ENCODE peak calls at places on chromosome 16, in seven cellular contexts. One of them, this sample, is unnamed.

GRCh38 chr16:49095539-49095938 is 186.1 kb downstream of the CBLN1 start:
- DNase-seq in stomach: no peak
- DNase-seq in A673: no peak
- DNase-seq in spleen: no peak
- DNase-seq in lung: no peak
- DNase-seq in right atrium auricular region: no peak
- DNase-seq in hepatocyte: no peak
- DNase-seq in this sample: no peak

GRCh38 chr16:54359086-54359485 is 72.5 kb upstream of the IRX3 start:
- DNase-seq in stomach: no peak
- DNase-seq in right atrium auricular region: no peak
- DNase-seq in spleen: no peak
- DNase-seq in A673: no peak
- DNase-seq in hepatocyte: no peak
- DNase-seq in lung: no peak
- DNase-seq in this sample: no peak

GRCh38 chr16:72876221-72876620 is 171.7 kb downstream of the ZFHX3 start:
- DNase-seq in stomach: peak; percentile 32
- DNase-seq in hepatocyte: no peak
- DNase-seq in lung: no peak
- DNase-seq in A673: no peak
- DNase-seq in spleen: no peak
- DNase-seq in right atrium auricular region: peak; percentile 87
- DNase-seq in this sample: peak; percentile 53

GRCh38 chr16:89958068-89958467 is 9.5 kb downstream of the DEF8 start:
- DNase-seq in spleen: peak; percentile 75
- DNase-seq in lung: peak; percentile 50
- DNase-seq in A673: peak; percentile 62
- DNase-seq in hepatocyte: no peak
- DNase-seq in right atrium auricular region: no peak
- DNase-seq in stomach: no peak
- DNase-seq in this sample: no peak

GRCh38 chr16:83581994-83582747 is 225.6 kb upstream of the HSBP1 start:
- DNase-seq in hepatocyte: no peak
- DNase-seq in lung: no peak
- DNase-seq in stomach: no peak
- DNase-seq in right atrium auricular region: no peak
- DNase-seq in spleen: no peak
- DNase-seq in A673: no peak
- DNase-seq in this sample: no peak

GRCh38 chr16:81053761-81054160 is 18.1 kb downstream of the ATMIN start:
- DNase-seq in lung: no peak
- DNase-seq in stomach: no peak
- DNase-seq in spleen: no peak
- DNase-seq in right atrium auricular region: no peak
- DNase-seq in A673: no peak
- DNase-seq in hepatocyte: no peak
- DNase-seq in this sample: no peak

GRCh38 chr16:81796585-81797346 is 17.7 kb downstream of the PLCG2 start:
- DNase-seq in right atrium auricular region: no peak
- DNase-seq in spleen: no peak
- DNase-seq in hepatocyte: no peak
- DNase-seq in lung: no peak
- DNase-seq in stomach: no peak
- DNase-seq in A673: no peak
- DNase-seq in this sample: no peak

GRCh38 chr16:89502319-89502843 is 5.8 kb upstream of the SPG7 start:
- DNase-seq in lung: peak; percentile 77
- DNase-seq in hepatocyte: peak; percentile 86
- DNase-seq in right atrium auricular region: no peak
- DNase-seq in A673: no peak
- DNase-seq in spleen: no peak
- DNase-seq in stomach: peak; percentile 86
- DNase-seq in this sample: no peak

GRCh38 chr16:57186630-57187507 is 740 bp downstream of the RSPRY1 start:
- DNase-seq in A673: peak; percentile 35
- DNase-seq in hepatocyte: peak; percentile 54
- DNase-seq in lung: peak; percentile 30
- DNase-seq in right atrium auricular region: no peak
- DNase-seq in stomach: no peak
- DNase-seq in spleen: peak; percentile 79
- DNase-seq in this sample: no peak

GRCh38 chr16:48720266-48720665 is 110.3 kb upstream of the N4BP1 start:
- DNase-seq in stomach: no peak
- DNase-seq in lung: no peak
- DNase-seq in A673: peak; percentile 38
- DNase-seq in right atrium auricular region: no peak
- DNase-seq in spleen: no peak
- DNase-seq in hepatocyte: peak; percentile 50
- DNase-seq in this sample: no peak

GRCh38 chr16:46922239-46922638 is 38.1 kb downstream of the GPT2 start:
- DNase-seq in spleen: no peak
- DNase-seq in stomach: peak; percentile 72
- DNase-seq in hepatocyte: no peak
- DNase-seq in lung: no peak
- DNase-seq in right atrium auricular region: no peak
- DNase-seq in A673: no peak
- DNase-seq in this sample: no peak

GRCh38 chr16:71347146-71347545 is 11.4 kb upstream of the CALB2 start:
- DNase-seq in lung: no peak
- DNase-seq in hepatocyte: no peak
- DNase-seq in right atrium auricular region: peak; percentile 9
- DNase-seq in stomach: no peak
- DNase-seq in A673: no peak
- DNase-seq in spleen: no peak
- DNase-seq in this sample: no peak

GRCh38 chr16:81198635-81199034 is 39.9 kb upstream of the BCO1 start:
- DNase-seq in spleen: no peak
- DNase-seq in stomach: no peak
- DNase-seq in right atrium auricular region: no peak
- DNase-seq in hepatocyte: no peak
- DNase-seq in lung: no peak
- DNase-seq in A673: no peak
- DNase-seq in this sample: no peak

GRCh38 chr16:73601911-73602310 is 554.0 kb upstream of the ZFHX3 start:
- DNase-seq in lung: no peak
- DNase-seq in A673: no peak
- DNase-seq in right atrium auricular region: no peak
- DNase-seq in hepatocyte: no peak
- DNase-seq in stomach: no peak
- DNase-seq in spleen: no peak
- DNase-seq in this sample: no peak

GRCh38 chr16:4979736-4980660 is 21.9 kb downstream of the SEC14L5 start:
- DNase-seq in stomach: no peak
- DNase-seq in hepatocyte: no peak
- DNase-seq in lung: no peak
- DNase-seq in spleen: peak; percentile 36
- DNase-seq in A673: no peak
- DNase-seq in right atrium auricular region: no peak
- DNase-seq in this sample: no peak

GRCh38 chr16:64882385-64882784 is 239.5 kb downstream of the CDH11 start:
- DNase-seq in hepatocyte: no peak
- DNase-seq in lung: no peak
- DNase-seq in stomach: no peak
- DNase-seq in right atrium auricular region: no peak
- DNase-seq in spleen: no peak
- DNase-seq in A673: no peak
- DNase-seq in this sample: no peak

GRCh38 chr16:1536601-1537000 is 3.1 kb downstream of the TMEM204 start:
- DNase-seq in hepatocyte: no peak
- DNase-seq in lung: no peak
- DNase-seq in A673: no peak
- DNase-seq in right atrium auricular region: no peak
- DNase-seq in stomach: no peak
- DNase-seq in spleen: no peak
- DNase-seq in this sample: no peak
- H3K4me1 ChIP-seq in hepatocyte: peaks cover 32% of the 10 kb centered on the region
- H3K4me1 ChIP-seq in lung: peaks cover 23% of the 10 kb centered on the region
- H3K4me1 ChIP-seq in A673: no peaks in the 10 kb centered on the region
- H3K4me1 ChIP-seq in right atrium auricular region: peaks cover 77% of the 10 kb centered on the region
- H3K4me1 ChIP-seq in stomach: peaks cover 66% of the 10 kb centered on the region
- H3K4me1 ChIP-seq in spleen: peaks cover 95% of the 10 kb centered on the region
- H3K4me1 ChIP-seq in this sample: peaks cover 24% of the 10 kb centered on the region

GRCh38 chr16:24541534-24541933 is 2.2 kb downstream of the RBBP6 start:
- DNase-seq in lung: no peak
- DNase-seq in right atrium auricular region: no peak
- DNase-seq in spleen: no peak
- DNase-seq in stomach: no peak
- DNase-seq in hepatocyte: no peak
- DNase-seq in A673: no peak
- DNase-seq in this sample: no peak
- H3K27ac ChIP-seq in lung: peak overlapping the region; percentile 46
- H3K27ac ChIP-seq in right atrium auricular region: peak overlapping the region; percentile 100
- H3K27ac ChIP-seq in spleen: peak overlapping the region; percentile 99
- H3K27ac ChIP-seq in stomach: no peak overlapping the region
- H3K27ac ChIP-seq in hepatocyte: peak overlapping the region; percentile 100
- H3K27ac ChIP-seq in A673: peak overlapping the region; percentile 100
- H3K27ac ChIP-seq in this sample: peak overlapping the region; percentile 100

GRCh38 chr16:58393138-58393504 is 850 bp downstream of the GINS3 start:
- DNase-seq in right atrium auricular region: no peak
- DNase-seq in spleen: no peak
- DNase-seq in stomach: no peak
- DNase-seq in hepatocyte: no peak
- DNase-seq in A673: peak; percentile 30
- DNase-seq in lung: no peak
- DNase-seq in this sample: no peak
- H3K4me3 ChIP-seq in right atrium auricular region: peak overlapping the region; percentile 87
- H3K4me3 ChIP-seq in spleen: peak overlapping the region; percentile 97
- H3K4me3 ChIP-seq in stomach: peak overlapping the region; percentile 98
- H3K4me3 ChIP-seq in hepatocyte: peak overlapping the region; percentile 97
- H3K4me3 ChIP-seq in A673: peak overlapping the region; percentile 75
- H3K4me3 ChIP-seq in lung: peak overlapping the region; percentile 99
- H3K4me3 ChIP-seq in this sample: peak overlapping the region; percentile 98

GRCh38 chr16:1780677-1781072 is 1.7 kb downstream of the SPSB3 start:
- DNase-seq in right atrium auricular region: no peak
- DNase-seq in lung: no peak
- DNase-seq in A673: no peak
- DNase-seq in spleen: no peak
- DNase-seq in stomach: no peak
- DNase-seq in hepatocyte: no peak
- DNase-seq in this sample: no peak

GRCh38 chr16:1784977-1785845 is 2.5 kb downstream of the NUBP2 start:
- DNase-seq in spleen: peak; percentile 71
- DNase-seq in A673: no peak
- DNase-seq in right atrium auricular region: no peak
- DNase-seq in hepatocyte: no peak
- DNase-seq in lung: no peak
- DNase-seq in stomach: no peak
- DNase-seq in this sample: no peak

GRCh38 chr16:1781254-1781653 is 1.1 kb downstream of the SPSB3 start:
- DNase-seq in right atrium auricular region: no peak
- DNase-seq in spleen: peak; percentile 80
- DNase-seq in lung: no peak
- DNase-seq in stomach: no peak
- DNase-seq in hepatocyte: no peak
- DNase-seq in A673: no peak
- DNase-seq in this sample: no peak

GRCh38 chr16:1781758-1782407 is 488 bp downstream of the SPSB3 start:
- DNase-seq in stomach: no peak
- DNase-seq in hepatocyte: no peak
- DNase-seq in A673: peak; percentile 22
- DNase-seq in spleen: peak; percentile 89
- DNase-seq in lung: no peak
- DNase-seq in right atrium auricular region: no peak
- DNase-seq in this sample: no peak

DNA sequence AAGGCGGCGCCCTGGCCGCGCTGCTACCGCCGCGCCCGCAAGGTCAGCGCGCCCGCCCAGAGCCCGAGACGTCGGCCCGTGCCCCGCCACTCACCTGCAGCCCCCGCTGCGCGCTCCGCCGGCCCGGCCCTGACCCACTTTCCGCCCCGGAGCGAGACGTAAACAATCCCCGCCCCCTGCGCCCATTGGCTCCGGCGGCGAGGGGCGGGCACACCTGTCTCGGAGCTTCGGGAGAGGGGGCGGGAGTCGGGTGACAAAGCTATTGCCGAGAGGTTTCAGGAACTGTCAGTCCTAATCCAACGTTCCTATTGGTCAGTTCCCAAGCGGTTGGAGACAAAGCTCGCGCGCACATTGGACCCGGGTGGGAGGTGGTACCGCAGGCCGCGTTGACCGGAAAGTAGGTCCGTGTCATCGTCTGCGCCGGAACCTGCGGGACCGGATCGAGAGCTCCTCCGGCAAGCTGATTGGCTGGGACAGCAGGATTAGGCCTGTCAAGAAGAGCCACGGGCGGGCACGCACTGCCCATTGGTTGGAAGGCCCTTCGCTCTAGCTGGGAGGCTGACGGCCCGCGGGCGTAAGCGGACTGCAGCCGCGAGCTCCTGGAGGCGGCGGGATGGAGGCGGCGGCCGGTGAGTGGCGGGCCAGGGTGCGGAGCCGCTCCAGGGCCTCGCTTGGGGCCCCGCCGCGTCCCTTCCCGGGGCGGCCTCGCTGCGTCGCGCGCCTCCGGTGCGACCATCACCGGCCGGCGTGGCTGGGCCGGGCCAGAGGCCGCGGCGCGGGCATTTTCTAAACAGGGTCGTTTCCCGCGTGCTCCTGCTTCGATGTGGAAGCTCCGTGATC is at the start of the genes NUBP2 and SPSB3:
- DNase-seq in A673: peak; percentile 100
- DNase-seq in lung: peak; percentile 100
- DNase-seq in right atrium auricular region: peak; percentile 100
- DNase-seq in stomach: peak; percentile 100
- DNase-seq in spleen: peak; percentile 100
- DNase-seq in hepatocyte: peak; percentile 100
- DNase-seq in this sample: peak; percentile 100
- H3K4me1 ChIP-seq in A673: no peaks in the 10 kb centered on the region
- H3K4me1 ChIP-seq in lung: peaks cover 9% of the 10 kb centered on the region
- H3K4me1 ChIP-seq in right atrium auricular region: peaks cover 48% of the 10 kb centered on the region
- H3K4me1 ChIP-seq in stomach: peaks cover 58% of the 10 kb centered on the region
- H3K4me1 ChIP-seq in spleen: peaks cover 65% of the 10 kb centered on the region
- H3K4me1 ChIP-seq in hepatocyte: peaks cover 9% of the 10 kb centered on the region
- H3K4me1 ChIP-seq in this sample: peaks cover 30% of the 10 kb centered on the region

DNA sequence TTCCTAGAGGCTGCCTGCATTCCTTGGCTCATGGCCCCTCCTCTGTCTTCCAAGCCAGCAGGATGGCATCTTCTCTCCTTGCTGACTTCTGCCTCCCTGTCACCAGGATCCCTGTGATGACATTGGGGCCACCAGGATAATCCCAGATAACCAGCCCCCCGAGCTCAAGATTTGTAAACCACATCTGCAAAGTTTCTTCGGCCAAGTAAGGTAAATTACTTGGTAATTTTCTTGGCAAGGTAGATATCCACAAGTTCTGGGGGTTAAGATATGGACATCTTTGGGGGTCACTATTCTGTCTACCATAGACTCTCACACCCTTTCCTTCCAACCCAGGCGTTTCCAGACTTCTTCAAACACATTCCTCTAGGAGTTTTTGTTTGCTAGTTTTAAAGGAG is 42.6 kb upstream of the ZCCHC14 start:
- DNase-seq in lung: no peak
- DNase-seq in A673: no peak
- DNase-seq in hepatocyte: no peak
- DNase-seq in right atrium auricular region: no peak
- DNase-seq in stomach: no peak
- DNase-seq in spleen: no peak
- DNase-seq in this sample: no peak
- H3K27ac ChIP-seq in lung: no peak overlapping the region
- H3K27ac ChIP-seq in A673: no peak overlapping the region
- H3K27ac ChIP-seq in hepatocyte: no peak overlapping the region
- H3K27ac ChIP-seq in right atrium auricular region: no peak overlapping the region
- H3K27ac ChIP-seq in stomach: no peak overlapping the region
- H3K27ac ChIP-seq in spleen: no peak overlapping the region
- H3K27ac ChIP-seq in this sample: no peak overlapping the region

This sample was measured in gastrocnemius medialis.